ENCODE peak calls at places on chromosomes 1 and 21, in five cellular contexts. U is dermis microvascular lymphatic vessel endothelial cell; D is RWPE1; C is effector memory CD8-positive, alpha-beta T cell; Z is PC-3. L is an unnamed sample.
A peak's percentile ranks its signal among the peaks of the same experiment; 100 is the strongest.

GRCh38 chr1:29518183-29518835 is 282.0 kb downstream of the PTPRU start:
- DNase-seq in U (no peak), D (no peak), C (no peak), Z (no peak), L (no peak)

GRCh38 chr1:27658951-27659496 is 13.0 kb downstream of the IFI6 start:
- DNase-seq in U (no peak), D (peak; percentile 78), C (no peak), Z (peak; percentile 64), L (no peak)

GRCh38 chr1:26531651-26532131 is 2.1 kb downstream of the RPS6KA1 start:
- DNase-seq in U (no peak), D (peak; percentile 49), C (no peak), Z (no peak), L (no peak)

GRCh38 chr1:77139389-77139788 is 79.8 kb downstream of the PIGK start:
- DNase-seq in U (no peak), D (no peak), C (no peak), Z (no peak), L (no peak)

GRCh38 chr21:33362044-33362555 is 37.3 kb downstream of the IFNAR1 start:
- DNase-seq in U (no peak), D (no peak), C (peak; percentile 58), Z (peak; percentile 36), L (no peak)

GRCh38 chr21:33109574-33110339 is 39.8 kb downstream of the OLIG1 start:
- DNase-seq in U (no peak), D (peak; percentile 25), C (no peak), Z (no peak), L (no peak)

GRCh38 chr1:5811419-5811818 is 180.8 kb downstream of the NPHP4 start:
- DNase-seq in U (no peak), D (no peak), C (no peak), Z (no peak), L (no peak)

GRCh38 chr1:78649628-78650027 is at the start of gene IFI44:
- DNase-seq in U (peak; percentile 44), D (peak; percentile 57), C (peak; percentile 65), Z (peak; percentile 72), L (peak; percentile 72)

GRCh38 chr1:158026641-158027040 is 33.2 kb downstream of the KIRREL1 start:
- DNase-seq in U (no peak), D (no peak), C (no peak), Z (no peak), L (no peak)

GRCh38 chr21:44379991-44380865 is 26.8 kb downstream of the TRPM2 start:
- DNase-seq in U (no peak), D (no peak), C (no peak), Z (no peak), L (no peak)

GRCh38 chr1:67053535-67053784 is 488 bp downstream of the SLC35D1 start:
- DNase-seq in U (peak; percentile 21), D (no peak), C (peak; percentile 25), Z (peak; percentile 67), L (peak; percentile 59)

GRCh38 chr21:42533963-42534355 is 20.3 kb downstream of the SLC37A1 start:
- DNase-seq in U (no peak), D (no peak), C (no peak), Z (no peak), L (no peak)

GRCh38 chr1:7374761-7375160 is 396.3 kb upstream of the VAMP3 start:
- DNase-seq in U (no peak), D (no peak), C (no peak), Z (no peak), L (no peak)

GRCh38 chr1:179366093-179366800 is 476 bp downstream of the AXDND1 start:
- DNase-seq in U (peak; percentile 5), D (no peak), C (no peak), Z (no peak), L (no peak)

GRCh38 chr21:38420140-38420539 is 78.1 kb downstream of the ERG start:
- DNase-seq in U (no peak), D (no peak), C (no peak), Z (no peak), L (no peak)

L was measured in heart right ventricle.